ENCODE peak calls at places on chromosomes 3 and 15, in four cellular contexts. B is NB4, W is IMR-90, F is uterus. N is an unnamed sample.

GRCh38 chr3:61561374-61562041 is at the start of gene PTPRG:
- DNase-seq in B (peak), W (peak), F (peak), N (no peak)

GRCh38 chr3:4532535-4533112 is 39.5 kb downstream of the ITPR1 start:
- DNase-seq in B (no peak), W (no peak), F (no peak), N (no peak)

GRCh38 chr3:188720215-188720614 is 451.6 kb upstream of the TPRG1 start:
- DNase-seq in B (no peak), W (no peak), F (no peak), N (no peak)

GRCh38 chr3:160016972-160017371 is 28.3 kb downstream of the IL12A start:
- DNase-seq in B (no peak), W (peak), F (no peak), N (no peak)

GRCh38 chr3:62562017-62562416 is 188.7 kb upstream of the FEZF2 start:
- DNase-seq in B (no peak), W (peak), F (no peak), N (no peak)

GRCh38 chr3:141949972-141950371 is 73.5 kb downstream of the ATP1B3 start:
- DNase-seq in B (no peak), W (no peak), F (no peak), N (no peak)

GRCh38 chr15:90638241-90638691 is 78.9 kb upstream of the BLM start:
- DNase-seq in B (peak), W (no peak), F (no peak), N (no peak)

GRCh38 chr3:53780806-53781205 is 65.4 kb downstream of the CHDH start:
- DNase-seq in B (no peak), W (no peak), F (no peak), N (no peak)

GRCh38 chr15:95284487-95284886 is 1046.0 kb upstream of the NR2F2 start:
- DNase-seq in B (peak), W (no peak), F (no peak), N (no peak)

GRCh38 chr15:69813881-69814280 is 283.8 kb downstream of the TLE3 start:
- DNase-seq in B (no peak), W (no peak), F (no peak), N (no peak)

GRCh38 chr15:46450112-46450809 is 815.4 kb downstream of the SQOR start:
- DNase-seq in B (no peak), W (no peak), F (no peak), N (no peak)

GRCh38 chr15:75785771-75786563 is 57.3 kb upstream of the UBE2Q2 start:
- DNase-seq in B (no peak), W (no peak), F (no peak), N (peak)

GRCh38 chr3:129341331-129342141 is 62.9 kb downstream of the HMCES start:
- DNase-seq in B (no peak), W (no peak), F (no peak), N (no peak)

GRCh38 chr15:99738047-99738847 is 5.0 kb upstream of the LYSMD4 start:
- DNase-seq in B (no peak), W (no peak), F (no peak), N (peak)

GRCh38 chr3:56356820-56357219 is 111.4 kb downstream of the ERC2 start:
- DNase-seq in B (no peak), W (no peak), F (no peak), N (no peak)

GRCh38 chr3:179464296-179465092 is 13.2 kb upstream of the GNB4 start:
- DNase-seq in B (peak), W (no peak), F (no peak), N (no peak)

GRCh38 chr3:94543161-94543560 is 480.3 kb downstream of the NSUN3 start:
- DNase-seq in B (no peak), W (no peak), F (no peak), N (no peak)

GRCh38 chr3:195582947-195583346 is 793 bp downstream of the APOD start:
- DNase-seq in B (peak), W (no peak), F (no peak), N (no peak)

GRCh38 chr15:65816441-65816840 is 24.3 kb upstream of the DENND4A start:
- DNase-seq in B (no peak), W (no peak), F (no peak), N (no peak)

GRCh38 chr3:151976211-151977050 is 103.0 kb downstream of the SUCNR1 start:
- DNase-seq in B (peak), W (peak), F (no peak), N (no peak)

GRCh38 chr3:136818191-136818850 is 605 bp upstream of the SLC35G2 start:
- DNase-seq in B (peak), W (peak), F (peak), N (no peak)

GRCh38 chr3:42229942-42230688 is 35.9 kb downstream of the CCK start:
- DNase-seq in B (peak), W (peak), F (no peak), N (peak)

GRCh38 chr3:126464997-126465396 is 10.7 kb downstream of the ZXDC start:
- DNase-seq in B (no peak), W (no peak), F (peak), N (no peak)

GRCh38 chr3:135143474-135143873 is 348.4 kb downstream of the EPHB1 start:
- DNase-seq in B (no peak), W (no peak), F (no peak), N (no peak)

GRCh38 chr3:143753456-143753855 is 94.8 kb downstream of the SLC9A9 start:
- DNase-seq in B (no peak), W (no peak), F (no peak), N (no peak)

GRCh38 chr15:85879334-85880163 is 84.8 kb upstream of the KLHL25 start:
- DNase-seq in B (peak), W (no peak), F (no peak), N (no peak)

DNA sequence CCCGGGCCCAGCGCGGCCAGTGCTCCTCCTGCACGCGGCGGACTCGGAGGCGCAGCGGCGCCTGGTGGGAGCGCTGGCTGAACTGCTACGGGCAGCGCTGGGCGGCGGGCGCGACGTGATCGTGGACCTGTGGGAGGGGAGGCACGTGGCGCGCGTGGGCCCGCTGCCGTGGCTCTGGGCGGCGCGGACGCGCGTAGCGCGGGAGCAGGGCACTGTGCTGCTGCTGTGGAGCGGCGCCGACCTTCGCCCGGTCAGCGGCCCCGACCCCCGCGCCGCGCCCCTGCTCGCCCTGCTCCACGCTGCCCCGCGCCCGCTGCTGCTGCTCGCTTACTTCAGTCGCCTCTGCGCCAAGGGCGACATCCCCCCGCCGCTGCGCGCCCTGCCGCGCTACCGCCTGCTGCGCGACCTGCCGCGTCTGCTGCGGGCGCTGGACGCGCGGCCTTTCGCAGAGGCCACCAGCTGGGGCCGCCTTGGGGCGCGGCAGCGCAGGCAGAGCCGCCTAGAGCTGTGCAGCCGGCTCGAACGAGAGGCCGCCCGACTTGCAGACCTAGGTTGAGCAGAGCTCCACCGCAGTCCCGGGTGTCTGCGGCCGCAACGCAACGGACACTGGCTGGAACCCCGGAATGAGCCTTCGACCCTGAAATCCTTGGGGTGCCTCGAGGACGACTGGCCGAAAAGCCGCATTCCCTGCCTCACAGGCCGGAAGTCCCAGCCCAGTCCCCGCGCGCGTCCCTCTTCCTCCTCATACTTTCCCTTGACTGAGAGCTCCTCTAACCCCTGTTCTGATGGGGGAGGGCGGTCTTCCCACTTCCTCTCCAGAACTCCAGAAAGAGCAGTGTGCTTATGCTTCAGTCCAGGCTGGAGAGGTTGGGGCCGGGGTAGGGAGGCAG is 1.4 kb upstream of the IL17RC start:
- DNase-seq in B (peak), W (peak), F (peak), N (peak)
- TF ChIP-seq POLR2A in B (peak), W (no peak), F (peak), N (peak)

GRCh38 chr3:78823434-78823833 is 944.4 kb downstream of the ROBO1 start:
- DNase-seq in B (no peak), W (no peak), F (no peak), N (no peak)
- TF ChIP-seq POLR2A in B (no peak), W (no peak), F (no peak), N (no peak)

DNA sequence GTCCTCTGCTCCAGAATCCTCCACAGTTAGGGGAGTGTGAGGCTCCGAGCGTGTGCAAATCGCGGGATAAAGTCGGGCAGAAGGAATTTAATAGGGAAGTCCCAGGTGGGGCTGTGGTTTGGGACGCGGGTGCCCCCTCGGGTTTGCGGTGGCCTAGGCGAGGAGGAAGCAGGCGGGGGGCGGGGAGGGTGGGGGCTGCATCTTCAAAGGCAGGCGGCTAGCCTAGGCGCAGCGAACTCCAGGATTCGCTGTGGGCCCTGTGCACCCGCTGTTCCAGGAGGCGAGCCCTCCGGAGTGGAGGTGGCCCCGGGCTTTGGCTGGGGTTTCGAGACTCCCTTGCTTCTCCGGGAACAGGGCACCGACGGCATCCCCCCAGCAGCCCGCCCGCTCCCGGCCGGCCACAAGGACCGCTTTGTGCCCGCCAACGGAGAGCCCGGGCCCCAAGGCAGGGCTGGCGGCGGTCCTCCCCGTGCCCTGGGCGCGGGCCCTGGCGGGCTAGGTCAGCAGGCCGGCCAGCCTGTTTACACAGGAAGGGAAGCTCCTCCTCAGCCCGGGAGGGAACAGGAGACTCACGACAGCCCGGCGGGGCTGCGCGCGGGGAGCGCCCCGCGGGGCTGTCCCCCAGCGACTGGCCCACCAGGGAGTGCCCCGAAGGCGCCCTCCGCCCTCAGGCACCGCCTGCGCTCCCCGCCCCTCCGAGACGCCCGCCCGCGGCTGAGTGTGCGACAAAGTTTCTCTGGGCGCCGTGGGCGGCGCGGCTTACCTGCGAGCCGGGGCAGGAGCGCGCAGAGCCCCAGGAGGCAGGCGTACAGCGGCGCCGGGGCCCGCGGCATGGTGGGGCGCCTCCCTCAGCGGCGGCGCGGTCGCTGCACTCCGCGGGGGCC is 755 bp downstream of the ITGB5 start:
- DNase-seq in B (no peak), W (peak), F (peak), N (peak)
- TF ChIP-seq POLR2A in B (no peak), W (peak), F (peak), N (no peak)

DNA sequence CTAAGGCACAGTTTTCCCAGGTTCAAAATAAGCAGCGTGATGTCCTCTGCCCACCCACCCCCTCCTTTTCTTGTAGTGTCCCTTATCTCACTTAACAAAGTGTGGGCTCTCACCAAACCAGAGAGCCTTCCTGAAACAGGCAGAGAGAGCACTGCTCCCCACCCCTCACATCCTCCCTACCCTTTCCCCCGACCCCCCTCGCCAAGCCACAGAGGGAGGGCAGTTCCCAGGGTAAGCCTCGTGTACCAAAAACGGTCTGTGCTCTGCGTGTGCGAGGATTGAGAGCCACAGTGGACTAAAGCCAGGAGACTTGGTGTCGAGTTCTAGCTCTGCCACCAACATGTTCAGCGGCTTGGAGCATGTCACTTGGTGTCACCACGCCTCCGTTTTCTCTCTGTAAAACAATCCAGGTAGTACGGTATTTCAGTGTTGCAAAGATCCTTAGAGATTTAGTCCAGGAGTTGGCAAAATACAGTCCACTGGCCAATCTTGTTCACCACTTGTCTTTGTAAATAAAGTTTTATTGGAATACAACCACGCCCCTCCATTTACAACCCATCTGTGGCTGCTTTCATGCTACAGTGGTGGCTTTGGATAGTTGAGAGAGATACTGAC is 249.9 kb downstream of the OPA1 start:
- DNase-seq in B (no peak), W (no peak), F (no peak), N (peak)
- TF ChIP-seq POLR2A in B (no peak), W (no peak), F (no peak), N (no peak)

GRCh38 chr3:154458560-154458959 is 28.6 kb upstream of the GPR149 start:
- DNase-seq in B (no peak), W (no peak), F (no peak), N (no peak)
- TF ChIP-seq POLR2A in B (no peak), W (no peak), F (no peak), N (no peak)

DNA sequence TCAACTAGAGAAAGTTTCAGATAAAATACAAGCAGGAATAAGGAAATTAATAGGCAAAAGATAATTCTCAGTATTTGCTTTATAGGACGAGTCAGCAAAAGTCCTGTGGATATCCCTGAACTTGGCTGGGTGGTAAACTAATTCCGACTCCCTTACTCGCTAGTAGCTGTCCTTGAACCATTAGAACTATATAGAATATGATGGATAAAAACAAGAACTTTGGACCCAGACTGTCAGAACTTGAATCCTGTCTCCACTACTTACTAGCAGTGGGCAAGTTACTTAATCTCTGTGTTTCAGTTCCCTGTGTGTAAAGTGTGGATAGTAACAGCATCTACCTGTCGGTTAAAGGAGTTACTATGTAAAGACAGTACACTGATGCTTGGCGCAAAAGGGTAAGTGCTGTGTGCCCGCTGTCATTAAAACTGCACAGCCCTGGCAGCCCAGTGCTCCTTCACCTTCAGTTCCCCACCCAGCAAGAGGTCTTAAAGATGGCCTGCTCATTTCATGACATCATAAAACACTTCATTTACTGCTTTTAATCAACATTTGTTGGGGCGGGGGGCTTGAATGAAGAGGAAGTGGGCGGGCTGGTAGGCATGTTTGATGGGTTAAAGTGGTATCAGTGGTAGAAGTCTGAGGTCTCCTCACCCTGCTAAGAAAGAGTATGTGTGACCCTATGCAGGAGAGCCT is 7.3 kb downstream of the TPM1 start:
- DNase-seq in B (no peak), W (no peak), F (no peak), N (peak)
- TF ChIP-seq POLR2A in B (no peak), W (no peak), F (no peak), N (no peak)

GRCh38 chr3:170080605-170081004 is 42.8 kb downstream of the GPR160 start:
- DNase-seq in B (no peak), W (no peak), F (no peak), N (no peak)
- TF ChIP-seq POLR2A in B (no peak), W (no peak), F (no peak), N (no peak)

GRCh38 chr3:148698190-148698806 is 595 bp downstream of the AGTR1 start:
- DNase-seq in B (no peak), W (no peak), F (no peak), N (no peak)

GRCh38 chr3:148694116-148694515 is 3.6 kb upstream of the AGTR1 start:
- DNase-seq in B (no peak), W (peak), F (no peak), N (no peak)

DNA sequence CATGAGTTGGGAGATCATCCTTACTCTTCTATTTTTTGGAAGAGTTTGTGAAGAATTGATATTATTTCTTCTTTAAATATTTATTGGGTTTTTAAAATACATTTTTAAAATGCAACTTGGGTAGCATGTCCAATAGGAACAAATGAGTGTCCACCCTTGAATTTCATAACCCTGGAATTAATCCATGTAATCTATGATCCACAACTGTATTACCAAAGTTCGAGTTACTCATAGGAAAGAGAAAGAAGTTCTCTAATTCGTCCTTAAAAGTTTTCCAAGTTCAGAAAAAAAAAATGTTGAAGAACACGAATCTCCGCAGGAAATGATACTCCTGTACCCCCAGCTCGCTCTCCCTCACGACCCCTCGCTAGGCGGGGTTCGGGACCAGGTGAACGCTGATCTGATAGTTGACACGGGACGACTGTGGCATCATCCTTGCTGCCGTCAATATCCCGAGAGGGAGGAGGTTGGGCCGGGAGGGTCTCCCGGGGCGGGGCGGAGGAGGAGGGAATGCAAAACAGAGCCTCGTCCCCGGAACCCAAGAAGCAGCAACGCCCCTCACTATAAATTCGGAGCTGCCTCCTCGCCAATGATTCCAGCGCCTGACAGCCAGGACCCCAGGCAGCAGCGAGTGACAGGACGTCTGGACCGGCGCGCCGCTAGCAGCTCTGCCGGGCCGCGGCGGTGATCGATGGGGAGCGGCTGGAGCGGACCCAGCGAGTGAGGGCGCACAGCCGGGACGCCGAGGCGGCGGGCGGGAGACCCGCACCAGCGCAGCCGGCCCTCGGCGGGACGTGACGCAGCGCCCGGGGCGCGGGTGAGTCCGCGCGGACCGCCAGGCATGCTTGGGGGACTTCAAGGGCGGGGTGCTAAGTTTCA is at the start of gene AGTR1:
- DNase-seq in B (no peak), W (peak), F (peak), N (no peak)
- TF ChIP-seq POLR2A in B (no peak), W (no peak), F (peak), N (no peak)